ENCODE peak calls at places on chromosomes 1 and 21, in five cellular contexts. A is MM.1S, S is hepatocyte, U is heart left ventricle, Q is psoas muscle. E is an unnamed sample.

GRCh38 chr1:221697924-221698425 is 43.9 kb downstream of the DUSP10 start:
- DNase-seq in A (no peak), S (no peak), U (no peak), Q (no peak), E (no peak)

GRCh38 chr1:58732087-58732486 is 32.2 kb upstream of the MYSM1 start:
- DNase-seq in A (no peak), S (no peak), U (no peak), Q (no peak), E (no peak)

GRCh38 chr1:38217316-38217715 is 170.7 kb upstream of the POU3F1 start:
- DNase-seq in A (no peak), S (no peak), U (no peak), Q (no peak), E (no peak)

GRCh38 chr1:23224721-23225648 is 7.7 kb upstream of the HTR1D start:
- DNase-seq in A (no peak), S (no peak), U (peak; percentile 33), Q (no peak), E (peak; percentile 58)

GRCh38 chr1:155179107-155180031 is 5.7 kb downstream of the TRIM46 start:
- DNase-seq in A (no peak), S (peak; percentile 2), U (peak; percentile 12), Q (peak; percentile 31), E (no peak)

GRCh38 chr1:32861904-32862698 is 8.6 kb downstream of the FNDC5 start:
- DNase-seq in A (no peak), S (no peak), U (no peak), Q (no peak), E (no peak)

GRCh38 chr21:44065428-44065827 is 41.8 kb upstream of the PWP2 start:
- DNase-seq in A (no peak), S (no peak), U (no peak), Q (no peak), E (no peak)

GRCh38 chr21:34158866-34159616 is 85.7 kb downstream of the MRPS6 start:
- DNase-seq in A (no peak), S (no peak), U (no peak), Q (no peak), E (no peak)

GRCh38 chr21:32469628-32470027 is 57.1 kb downstream of the EVA1C start:
- DNase-seq in A (no peak), S (no peak), U (no peak), Q (no peak), E (no peak)

GRCh38 chr1:64686828-64687724 is 57.8 kb upstream of the RAVER2 start:
- DNase-seq in A (peak; percentile 35), S (peak; percentile 66), U (no peak), Q (no peak), E (no peak)

GRCh38 chr1:244381887-244382565 is 69.7 kb downstream of the ADSS2 start:
- DNase-seq in A (no peak), S (no peak), U (no peak), Q (no peak), E (peak; percentile 5)

DNA sequence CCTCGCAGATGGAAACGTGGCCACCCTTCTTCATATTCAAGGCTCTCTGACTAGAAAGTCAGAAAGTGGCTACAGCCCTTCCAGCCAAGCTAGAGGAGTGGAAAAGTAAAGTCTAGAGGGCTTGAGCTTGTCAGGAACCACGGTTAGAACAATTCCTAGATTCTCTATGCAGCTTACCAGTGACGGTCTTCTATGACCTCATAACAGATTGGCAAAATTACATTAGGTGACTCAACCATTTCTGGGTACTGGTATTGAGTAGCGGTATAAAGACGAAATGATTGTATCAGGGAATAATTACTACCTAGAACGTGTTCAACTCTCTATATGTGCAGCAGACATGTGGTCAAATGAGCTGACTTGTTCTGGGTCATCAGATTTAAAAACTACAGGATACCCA is 155.0 kb upstream of the RUNX1 start:
- DNase-seq in A (no peak), S (no peak), U (no peak), Q (no peak), E (no peak)
- H3K27ac ChIP-seq in A (no peak overlapping the region), S (peak overlapping the region; percentile 41), U (peak overlapping the region; percentile 71), Q (peak overlapping the region; percentile 85), E (peak overlapping the region; percentile 32)

GRCh38 chr1:113934006-113934405 is 4.9 kb downstream of the HIPK1 start:
- DNase-seq in A (no peak), S (no peak), U (no peak), Q (no peak), E (no peak)

GRCh38 chr1:113929750-113930498 is 800 bp downstream of the HIPK1 start:
- DNase-seq in A (peak; percentile 17), S (peak; percentile 79), U (no peak), Q (peak; percentile 79), E (peak; percentile 61)

GRCh38 chr1:113930499-113931161 is 1.5 kb downstream of the HIPK1 start:
- DNase-seq in A (peak; percentile 37), S (peak; percentile 66), U (no peak), Q (no peak), E (no peak)

GRCh38 chr1:113928950-113929749 is at the start of gene HIPK1:
- DNase-seq in A (peak; percentile 71), S (peak; percentile 97), U (peak; percentile 96), Q (peak; percentile 96), E (peak; percentile 91)

GRCh38 chr1:113931456-113931855 is 2.3 kb downstream of the HIPK1 start:
- DNase-seq in A (peak; percentile 36), S (peak; percentile 39), U (no peak), Q (no peak), E (no peak)
- H3K4me3 ChIP-seq in A (peak overlapping the region; percentile 88), S (peak overlapping the region; percentile 95), U (peak overlapping the region; percentile 98), Q (peak overlapping the region; percentile 86), E (peak overlapping the region; percentile 85)

GRCh38 chr1:2375246-2375922 is 16.0 kb downstream of the MORN1 start:
- DNase-seq in A (no peak), S (no peak), U (no peak), Q (peak; percentile 28), E (no peak)

GRCh38 chr1:2372551-2373490 is 18.5 kb downstream of the MORN1 start:
- DNase-seq in A (no peak), S (no peak), U (no peak), Q (peak; percentile 26), E (no peak)

GRCh38 chr1:2375923-2376260 is 15.5 kb downstream of the MORN1 start:
- DNase-seq in A (no peak), S (no peak), U (no peak), Q (no peak), E (no peak)

GRCh38 chr1:2374260-2375155 is 16.8 kb downstream of the MORN1 start:
- DNase-seq in A (no peak), S (no peak), U (no peak), Q (peak; percentile 26), E (no peak)

DNA sequence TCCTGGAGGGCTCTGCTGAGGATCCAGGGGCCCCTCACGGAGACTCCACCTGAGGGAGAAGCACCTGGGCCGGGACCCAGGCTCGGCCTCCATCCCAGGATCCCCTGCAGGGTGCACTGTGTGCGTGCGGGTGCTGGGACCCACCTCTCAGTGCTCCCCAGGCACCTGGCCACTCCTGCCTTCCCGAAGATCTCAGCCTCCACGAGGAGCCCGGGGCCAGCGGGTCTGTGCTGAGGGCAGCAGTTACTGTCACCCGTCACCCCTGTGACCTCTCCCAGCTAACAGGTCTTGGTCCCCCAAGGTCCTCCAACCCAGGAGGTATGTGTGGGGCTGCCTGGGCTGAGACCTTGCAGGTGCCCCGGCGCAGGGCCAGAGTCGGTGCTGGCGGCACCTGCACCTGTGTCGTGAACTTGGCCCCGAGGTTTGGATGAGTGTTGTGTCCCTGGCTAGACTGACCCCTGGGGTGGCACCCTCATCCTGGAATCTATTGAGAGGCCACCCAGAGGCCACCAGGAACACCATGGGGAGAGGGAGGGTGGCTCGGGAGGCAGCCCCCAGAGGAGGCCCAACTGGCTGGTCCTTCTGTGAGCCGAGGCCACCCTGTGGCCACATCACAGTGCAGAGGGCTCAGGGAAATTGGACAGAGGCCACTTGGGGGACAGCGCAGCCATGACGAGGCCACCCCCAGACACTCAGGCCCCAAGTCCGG is 17.6 kb downstream of the MORN1 start:
- DNase-seq in A (no peak), S (no peak), U (no peak), Q (peak; percentile 28), E (no peak)
- TF ChIP-seq CTCF in A (no peak), S (no peak), U (no peak), Q (no peak), E (no peak)

DNA sequence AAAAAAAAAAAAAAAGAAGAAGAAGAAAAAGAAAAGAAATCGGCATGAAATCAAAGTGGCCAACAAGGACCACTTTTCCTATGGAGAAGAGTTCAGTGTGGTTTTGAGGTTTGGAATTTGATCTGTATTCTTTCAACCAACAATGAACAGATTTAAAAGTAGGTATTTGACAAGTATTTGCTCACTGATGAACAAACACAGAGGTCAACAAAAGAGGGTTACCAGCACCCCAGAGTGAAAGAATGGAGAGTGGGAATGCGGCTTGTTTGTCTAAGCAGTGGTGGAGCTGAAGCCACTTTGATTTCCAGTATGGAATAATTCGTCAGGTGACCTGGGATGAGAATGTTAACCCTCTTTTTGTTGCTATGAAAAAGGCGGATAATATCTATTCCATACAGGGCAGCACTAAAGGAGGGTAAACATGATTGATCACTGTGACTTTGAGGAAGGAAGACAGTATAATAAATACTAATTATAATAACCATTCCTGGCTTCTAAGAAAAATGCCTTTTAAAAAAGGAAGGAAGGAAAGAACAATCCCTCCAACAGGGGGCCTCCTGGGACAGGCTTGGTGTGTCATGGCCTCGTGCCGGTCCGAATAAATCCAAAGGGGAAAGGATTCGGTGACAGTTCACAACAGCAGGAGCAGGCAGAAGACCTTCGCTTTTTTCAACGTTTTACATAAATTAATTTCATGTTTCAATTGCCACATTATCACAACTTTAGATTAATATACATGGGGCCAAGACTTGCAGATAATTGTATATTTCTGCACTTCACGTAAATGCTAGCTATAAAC is 37.2 kb upstream of the SIM2 start:
- DNase-seq in A (no peak), S (peak; percentile 43), U (no peak), Q (no peak), E (no peak)
- H3K27ac ChIP-seq in A (no peak overlapping the region), S (no peak overlapping the region), U (no peak overlapping the region), Q (no peak overlapping the region), E (no peak overlapping the region)

GRCh38 chr1:12046749-12047119 is 16.4 kb upstream of the TNFRSF8 start:
- DNase-seq in A (no peak), S (no peak), U (no peak), Q (no peak), E (no peak)

GRCh38 chr1:12048376-12048775 is 14.7 kb upstream of the TNFRSF8 start:
- DNase-seq in A (no peak), S (no peak), U (no peak), Q (no peak), E (no peak)

GRCh38 chr1:12051361-12051760 is 11.7 kb upstream of the TNFRSF8 start:
- DNase-seq in A (peak; percentile 31), S (no peak), U (no peak), Q (no peak), E (no peak)

GRCh38 chr1:12049625-12050024 is 13.5 kb upstream of the TNFRSF8 start:
- DNase-seq in A (no peak), S (no peak), U (no peak), Q (no peak), E (no peak)

GRCh38 chr1:12047120-12047876 is 15.8 kb upstream of the TNFRSF8 start:
- DNase-seq in A (peak; percentile 90), S (no peak), U (no peak), Q (no peak), E (no peak)
- H3K4me3 ChIP-seq in A (peak overlapping the region; percentile 39), S (no peak overlapping the region), U (no peak overlapping the region), Q (no peak overlapping the region), E (no peak overlapping the region)

GRCh38 chr1:6082430-6082971 is 36.8 kb downstream of the KCNAB2 start:
- DNase-seq in A (no peak), S (no peak), U (no peak), Q (peak; percentile 72), E (no peak)
- TF ChIP-seq CTCF in A (no peak), S (peak; percentile 27), U (no peak), Q (no peak), E (no peak)